ENCODE peak calls at places on chromosomes 11 and 22, in eight cellular contexts. F, J, Z, A, I, W, C and R are unnamed samples.

GRCh38 chr22:28931844-28932561 is 48.6 kb downstream of the ZNRF3 start:
- DNase-seq in J (no peak), C (no peak), A (no peak), Z (no peak), W (no peak), F (no peak), I (peak; percentile 17), R (no peak)

GRCh38 chr11:45264839-45265515 is 21.2 kb downstream of the SYT13 start:
- DNase-seq in Z (no peak), A (no peak), C (no peak), F (no peak), W (no peak), J (no peak), I (no peak), R (no peak)

GRCh38 chr11:73001615-73002014 is 140.5 kb downstream of the FCHSD2 start:
- DNase-seq in J (no peak), F (no peak), W (peak; percentile 34), A (no peak), I (no peak), C (no peak), Z (no peak), R (no peak)

GRCh38 chr11:113647856-113648255 is 58.3 kb downstream of the TMPRSS5 start:
- DNase-seq in W (no peak), J (no peak), Z (no peak), I (no peak), A (no peak), C (no peak), F (no peak), R (no peak)

GRCh38 chr11:35139883-35140282 is 912 bp downstream of the CD44 start:
- DNase-seq in Z (no peak), W (no peak), A (no peak), I (no peak), J (no peak), F (no peak), C (no peak), R (no peak)

GRCh38 chr11:28703371-28703770 is 595.2 kb downstream of the METTL15 start:
- DNase-seq in F (no peak), I (no peak), W (no peak), A (no peak), C (no peak), J (no peak), Z (no peak), R (no peak)

GRCh38 chr11:86761978-86762377 is 38.4 kb upstream of the PRSS23 start:
- DNase-seq in J (no peak), F (no peak), I (no peak), W (no peak), C (no peak), Z (no peak), A (no peak), R (no peak)

GRCh38 chr11:78801161-78801884 is 226.7 kb upstream of the NARS2 start:
- DNase-seq in A (no peak), W (no peak), J (no peak), I (no peak), C (no peak), F (no peak), Z (no peak), R (peak; percentile 69)

GRCh38 chr22:48305726-48306235 is 1521.9 kb downstream of the BRD1 start:
- DNase-seq in W (no peak), J (no peak), A (no peak), F (no peak), Z (no peak), C (no peak), I (no peak), R (no peak)

GRCh38 chr11:33005175-33005574 is 10.5 kb upstream of the DEPDC7 start:
- DNase-seq in F (no peak), W (no peak), A (no peak), J (no peak), I (no peak), Z (no peak), C (peak; percentile 67), R (no peak)

GRCh38 chr11:92048415-92048814 is 176.2 kb upstream of the FAT3 start:
- DNase-seq in W (no peak), I (no peak), J (no peak), Z (no peak), C (no peak), A (no peak), F (no peak), R (no peak)

GRCh38 chr11:75574698-75575265 is 12.7 kb downstream of the SERPINH1 start:
- DNase-seq in A (no peak), W (no peak), Z (no peak), F (peak; percentile 73), C (no peak), I (no peak), J (no peak), R (no peak)

GRCh38 chr22:44449061-44449682 is 48.9 kb downstream of the RTL6 start:
- DNase-seq in F (peak; percentile 27), C (no peak), W (no peak), I (peak; percentile 64), A (no peak), J (no peak), Z (no peak), R (no peak)

GRCh38 chr22:20601308-20601707 is 93.9 kb downstream of the MED15 start:
- DNase-seq in A (no peak), I (no peak), Z (no peak), F (no peak), C (no peak), W (no peak), J (no peak), R (no peak)

GRCh38 chr22:39128508-39128907 is 24.0 kb downstream of the CBX7 start:
- DNase-seq in J (no peak), Z (no peak), W (no peak), I (no peak), F (peak; percentile 9), C (no peak), A (no peak), R (no peak)

GRCh38 chr22:34129691-34130486 is 209.6 kb upstream of the LARGE1 start:
- DNase-seq in A (no peak), F (no peak), J (no peak), Z (no peak), I (no peak), W (no peak), C (no peak), R (no peak)

GRCh38 chr22:46183733-46184132 is 33.4 kb downstream of the PPARA start:
- DNase-seq in C (no peak), A (no peak), F (no peak), I (no peak), J (no peak), Z (no peak), W (no peak), R (no peak)

GRCh38 chr11:129749141-129749540 is 66.5 kb upstream of the TMEM45B start:
- DNase-seq in A (no peak), J (no peak), W (no peak), F (no peak), C (no peak), Z (no peak), I (no peak), R (no peak)

GRCh38 chr22:42236268-42236667 is 34.2 kb downstream of the TCF20 start:
- DNase-seq in J (no peak), Z (no peak), C (no peak), A (no peak), W (no peak), F (no peak), I (no peak), R (no peak)

GRCh38 chr11:72668645-72669347 is 5.4 kb downstream of the PDE2A start:
- DNase-seq in Z (no peak), A (no peak), C (no peak), I (no peak), F (no peak), W (no peak), J (no peak), R (no peak)